ENCODE peak calls at places on chromosomes 16 and 17, in four cellular contexts. One of them, this sample, is unnamed.
A peak's percentile ranks its signal among the peaks of the same experiment; 100 is the strongest.

GRCh38 chr17:12789075-12789975 is at the start of gene ARHGAP44:
- DNase-seq in NCI-H510A treated with DMSO at 0.1 percent for 48 hours: peak; percentile 29
- DNase-seq in NCI-H345: peak; percentile 66
- DNase-seq in cardiac muscle cell: peak; percentile 84
- DNase-seq in this sample: peak; percentile 48

GRCh38 chr16:48451323-48451722 is 66.1 kb upstream of the SIAH1 start:
- DNase-seq in NCI-H510A treated with DMSO at 0.1 percent for 48 hours: no peak
- DNase-seq in NCI-H345: no peak
- DNase-seq in cardiac muscle cell: no peak
- DNase-seq in this sample: no peak

GRCh38 chr16:4317471-4318170 is 1.8 kb downstream of the GLIS2 start:
- DNase-seq in NCI-H510A treated with DMSO at 0.1 percent for 48 hours: no peak
- DNase-seq in NCI-H345: no peak
- DNase-seq in cardiac muscle cell: no peak
- DNase-seq in this sample: no peak

GRCh38 chr16:17305694-17306093 is 165.1 kb downstream of the XYLT1 start:
- DNase-seq in NCI-H510A treated with DMSO at 0.1 percent for 48 hours: no peak
- DNase-seq in NCI-H345: no peak
- DNase-seq in cardiac muscle cell: no peak
- DNase-seq in this sample: peak; percentile 15

GRCh38 chr17:14942511-14943185 is 322.5 kb downstream of the PMP22 start:
- DNase-seq in NCI-H510A treated with DMSO at 0.1 percent for 48 hours: no peak
- DNase-seq in NCI-H345: no peak
- DNase-seq in cardiac muscle cell: no peak
- DNase-seq in this sample: no peak

GRCh38 chr17:4033751-4034251 is 69.6 kb upstream of the ATP2A3 start:
- DNase-seq in NCI-H510A treated with DMSO at 0.1 percent for 48 hours: no peak
- DNase-seq in NCI-H345: no peak
- DNase-seq in cardiac muscle cell: no peak
- DNase-seq in this sample: no peak

GRCh38 chr17:2172447-2172938 is 117.6 kb downstream of the HIC1 start:
- DNase-seq in NCI-H510A treated with DMSO at 0.1 percent for 48 hours: peak; percentile 10
- DNase-seq in NCI-H345: no peak
- DNase-seq in cardiac muscle cell: no peak
- DNase-seq in this sample: no peak

GRCh38 chr16:24178496-24178895 is 77.6 kb upstream of the CACNG3 start:
- DNase-seq in NCI-H510A treated with DMSO at 0.1 percent for 48 hours: no peak
- DNase-seq in NCI-H345: no peak
- DNase-seq in cardiac muscle cell: peak; percentile 73
- DNase-seq in this sample: no peak

GRCh38 chr16:3618782-3619166 is 7.4 kb upstream of the SLX4 start:
- DNase-seq in NCI-H510A treated with DMSO at 0.1 percent for 48 hours: no peak
- DNase-seq in NCI-H345: no peak
- DNase-seq in cardiac muscle cell: no peak
- DNase-seq in this sample: no peak

GRCh38 chr16:70789231-70789926 is 11.6 kb downstream of the VAC14 start:
- DNase-seq in NCI-H510A treated with DMSO at 0.1 percent for 48 hours: no peak
- DNase-seq in NCI-H345: no peak
- DNase-seq in cardiac muscle cell: no peak
- DNase-seq in this sample: peak; percentile 68

GRCh38 chr16:74030000-74030399 is 266.6 kb upstream of the PSMD7 start:
- DNase-seq in NCI-H510A treated with DMSO at 0.1 percent for 48 hours: no peak
- DNase-seq in NCI-H345: no peak
- DNase-seq in cardiac muscle cell: no peak
- DNase-seq in this sample: no peak

GRCh38 chr17:32274643-32275042 is 9.0 kb downstream of the RHBDL3 start:
- DNase-seq in NCI-H510A treated with DMSO at 0.1 percent for 48 hours: no peak
- DNase-seq in NCI-H345: no peak
- DNase-seq in cardiac muscle cell: no peak
- DNase-seq in this sample: no peak

GRCh38 chr17:81090361-81091133 is 55.6 kb downstream of the BAIAP2 start:
- DNase-seq in NCI-H510A treated with DMSO at 0.1 percent for 48 hours: no peak
- DNase-seq in NCI-H345: no peak
- DNase-seq in cardiac muscle cell: no peak
- DNase-seq in this sample: peak; percentile 46

GRCh38 chr17:81035389-81036127 is 607 bp downstream of the BAIAP2 start:
- DNase-seq in NCI-H510A treated with DMSO at 0.1 percent for 48 hours: no peak
- DNase-seq in NCI-H345: no peak
- DNase-seq in cardiac muscle cell: peak; percentile 53
- DNase-seq in this sample: no peak

GRCh38 chr17:22286337-22287041 is 594.2 kb downstream of the KCNJ18 start:
- DNase-seq in NCI-H510A treated with DMSO at 0.1 percent for 48 hours: no peak
- DNase-seq in NCI-H345: no peak
- DNase-seq in cardiac muscle cell: no peak
- DNase-seq in this sample: no peak

GRCh38 chr17:12128946-12129345 is 108.3 kb downstream of the MAP2K4 start:
- DNase-seq in NCI-H510A treated with DMSO at 0.1 percent for 48 hours: no peak
- DNase-seq in NCI-H345: no peak
- DNase-seq in cardiac muscle cell: no peak
- DNase-seq in this sample: no peak

GRCh38 chr16:31674686-31675085 is 147.0 kb downstream of the AHSP start:
- DNase-seq in NCI-H510A treated with DMSO at 0.1 percent for 48 hours: no peak
- DNase-seq in NCI-H345: no peak
- DNase-seq in cardiac muscle cell: no peak
- DNase-seq in this sample: no peak

GRCh38 chr17:49388290-49388640 is 26.2 kb upstream of the ZNF652 start:
- DNase-seq in NCI-H510A treated with DMSO at 0.1 percent for 48 hours: no peak
- DNase-seq in NCI-H345: no peak
- DNase-seq in cardiac muscle cell: no peak
- DNase-seq in this sample: no peak

GRCh38 chr17:15954222-15954621 is 9.3 kb downstream of the ADORA2B start:
- DNase-seq in NCI-H510A treated with DMSO at 0.1 percent for 48 hours: no peak
- DNase-seq in NCI-H345: no peak
- DNase-seq in cardiac muscle cell: no peak
- DNase-seq in this sample: no peak

GRCh38 chr17:50676065-50676975 is 31.4 kb downstream of the ANKRD40 start:
- DNase-seq in NCI-H510A treated with DMSO at 0.1 percent for 48 hours: no peak
- DNase-seq in NCI-H345: no peak
- DNase-seq in cardiac muscle cell: no peak
- DNase-seq in this sample: no peak

GRCh38 chr17:78237403-78238012 is 6.1 kb downstream of the TMEM235 start:
- DNase-seq in NCI-H510A treated with DMSO at 0.1 percent for 48 hours: no peak
- DNase-seq in NCI-H345: no peak
- DNase-seq in cardiac muscle cell: no peak
- DNase-seq in this sample: no peak

GRCh38 chr17:7987112-7987893 is 15.1 kb upstream of the GUCY2D start:
- DNase-seq in NCI-H510A treated with DMSO at 0.1 percent for 48 hours: no peak
- DNase-seq in NCI-H345: no peak
- DNase-seq in cardiac muscle cell: no peak
- DNase-seq in this sample: no peak

GRCh38 chr17:79005063-79005861 is 4.3 kb downstream of the CANT1 start:
- DNase-seq in NCI-H510A treated with DMSO at 0.1 percent for 48 hours: peak; percentile 98
- DNase-seq in NCI-H345: peak; percentile 95
- DNase-seq in cardiac muscle cell: no peak
- DNase-seq in this sample: no peak

GRCh38 chr17:48646183-48647102 is 20.3 kb upstream of the HOXB9 start:
- DNase-seq in NCI-H510A treated with DMSO at 0.1 percent for 48 hours: peak; percentile 81
- DNase-seq in NCI-H345: no peak
- DNase-seq in cardiac muscle cell: no peak
- DNase-seq in this sample: no peak

GRCh38 chr17:36545465-36546417 is 1.0 kb downstream of the GGNBP2 start:
- DNase-seq in NCI-H510A treated with DMSO at 0.1 percent for 48 hours: peak; percentile 91
- DNase-seq in NCI-H345: peak; percentile 99
- DNase-seq in cardiac muscle cell: peak; percentile 98
- DNase-seq in this sample: peak; percentile 96